ENCODE peak calls at places on chromosomes 12 and 14, in five cellular contexts. F is memory B cell, L is NCI-H524, R is heart left ventricle, E is glutamatergic neuron. C is an unnamed sample.

GRCh38 chr12:39236994-39237393 is 205.9 kb downstream of the KIF21A start:
- DNase-seq in R (no peak), L (no peak), F (no peak), E (no peak), C (no peak)

GRCh38 chr14:52067873-52068740 is 752 bp downstream of the NID2 start:
- DNase-seq in E (peak), R (peak), L (peak), F (no peak), C (no peak)

GRCh38 chr12:22289250-22289649 is 45.3 kb downstream of the ST8SIA1 start:
- DNase-seq in R (no peak), E (no peak), F (no peak), L (no peak), C (no peak)

GRCh38 chr12:56029666-56030293 is 8.9 kb downstream of the IKZF4 start:
- DNase-seq in R (peak), E (peak), F (peak), L (peak), C (no peak)

GRCh38 chr12:66156654-66157053 is 13.1 kb downstream of the TMBIM4 start:
- DNase-seq in R (no peak), E (no peak), F (no peak), L (no peak), C (no peak)

GRCh38 chr12:49909826-49910225 is 6.1 kb upstream of the FAIM2 start:
- DNase-seq in E (no peak), L (no peak), R (no peak), F (no peak), C (peak)

GRCh38 chr12:10214131-10214876 is 1.6 kb downstream of the GABARAPL1 start:
- DNase-seq in R (no peak), L (no peak), F (no peak), E (no peak), C (no peak)

GRCh38 chr12:103326190-103326589 is 169.6 kb downstream of the C12orf42 start:
- DNase-seq in F (no peak), L (no peak), R (no peak), E (no peak), C (no peak)

C was measured in upper lobe of left lung.